ENCODE peak calls at places on chromosomes 3 and 15, in nine cellular contexts. U is fibroblast of gingiva; M is EH; G is GM12891; B is activated T-helper 1 cell treated with Interleukin-2 at 50 U/mL for 16 hours; J is ELF-1; V is amniotic epithelial cell; R is activated CD4-positive, alpha-beta memory T cell treated with anti-CD3 and anti-CD28 coated beads, Interleukin-2, amount 10 ng/mL, durations not matched to agents 7 days and 5 days; L is heart right ventricle. H is an unnamed sample.
A peak's percentile ranks its signal among the peaks of the same experiment; 100 is the strongest.

GRCh38 chr3:77078279-77078678 is 38.4 kb downstream of the ROBO2 start:
- DNase-seq in U (no peak), M (no peak), G (no peak), B (no peak), J (no peak), V (no peak), R (no peak), L (no peak), H (no peak)

GRCh38 chr15:60397772-60398445 is at the start of gene ANXA2:
- DNase-seq in U (peak; percentile 95), M (peak; percentile 92), G (peak; percentile 82), B (peak; percentile 78), J (peak; percentile 81), V (peak; percentile 80), R (peak; percentile 90), L (peak; percentile 88), H (peak; percentile 93)

GRCh38 chr3:123271466-123272159 is 69.9 kb downstream of the SEC22A start:
- DNase-seq in U (no peak), M (peak; percentile 6), G (no peak), B (no peak), J (no peak), V (no peak), R (no peak), L (no peak), H (no peak)

GRCh38 chr3:38579551-38580449 is 69.7 kb downstream of the SCN5A start:
- DNase-seq in U (no peak), M (peak; percentile 3), G (peak; percentile 44), B (no peak), J (no peak), V (no peak), R (peak; percentile 11), L (peak; percentile 59), H (peak; percentile 12)

GRCh38 chr3:38834110-38834509 is 18.1 kb upstream of the SCN10A start:
- DNase-seq in U (peak; percentile 64), M (peak; percentile 91), G (no peak), B (peak; percentile 1), J (peak; percentile 80), V (peak; percentile 84), R (peak; percentile 62), L (peak; percentile 65), H (no peak)

GRCh38 chr15:51647128-51647562 is 24.6 kb upstream of the DMXL2 start:
- DNase-seq in U (peak; percentile 34), M (peak; percentile 70), G (no peak), B (no peak), J (no peak), V (peak; percentile 83), R (no peak), L (peak; percentile 24), H (peak; percentile 41)

GRCh38 chr3:195080125-195080524 is 190.8 kb downstream of the XXYLT1 start:
- DNase-seq in U (no peak), M (no peak), G (peak; percentile 55), B (no peak), J (no peak), V (no peak), R (no peak), L (no peak), H (no peak)

GRCh38 chr3:182983811-182984210 is 3.5 kb upstream of the DCUN1D1 start:
- DNase-seq in U (peak; percentile 47), M (no peak), G (no peak), B (no peak), J (no peak), V (peak; percentile 76), R (no peak), L (no peak), H (no peak)

GRCh38 chr3:32423534-32423933 is 31.9 kb downstream of the CMTM7 start:
- DNase-seq in U (no peak), M (no peak), G (no peak), B (no peak), J (no peak), V (no peak), R (no peak), L (no peak), H (no peak)

GRCh38 chr3:53350652-53351051 is 3.3 kb upstream of the DCP1A start:
- DNase-seq in U (peak; percentile 38), M (peak; percentile 69), G (no peak), B (no peak), J (peak; percentile 76), V (peak; percentile 63), R (no peak), L (no peak), H (no peak)

H was measured in D341Med.